ENCODE peak calls at places on chromosomes 5 and 9, in six cellular contexts. E is CD4-positive, CD25-positive, alpha-beta regulatory T cell; Q is prostate gland; Y is iPS DF 6.9; B is GM23248; F is PC-9. L is an unnamed sample. For H3K9me3, the result is how much of the 10 kb centered on the place peaks cover.

GRCh38 chr9:108290839-108291585 is 564.8 kb downstream of the ACTL7B start:
- DNase-seq in E (no peak), Q (peak), Y (no peak), B (peak), F (no peak), L (no peak)

GRCh38 chr9:8917978-8918739 is 1118.6 kb upstream of the DMAC1 start:
- DNase-seq in E (no peak), Q (no peak), Y (no peak), B (no peak), F (no peak), L (no peak)

GRCh38 chr5:150034677-150035076 is 34.1 kb downstream of the HMGXB3 start:
- DNase-seq in E (no peak), Q (no peak), Y (no peak), B (peak), F (no peak), L (peak)

GRCh38 chr5:74935752-74936091 is 69.5 kb upstream of the FAM169A start:
- DNase-seq in E (no peak), Q (no peak), Y (no peak), B (no peak), F (no peak), L (no peak)

GRCh38 chr5:39399135-39400036 is 25.4 kb downstream of the DAB2 start:
- DNase-seq in E (no peak), Q (no peak), Y (no peak), B (peak), F (peak), L (peak)

GRCh38 chr9:35945341-35946018 is 12.5 kb downstream of the OR2S2 start:
- DNase-seq in E (peak), Q (peak), Y (peak), B (peak), F (no peak), L (peak)

GRCh38 chr5:997711-998110 is 10.9 kb upstream of the NKD2 start:
- DNase-seq in E (no peak), Q (no peak), Y (no peak), B (no peak), F (no peak), L (no peak)

GRCh38 chr5:62561896-62562295 is 16.7 kb upstream of the LRRC70 start:
- DNase-seq in E (no peak), Q (no peak), Y (no peak), B (no peak), F (no peak), L (no peak)

GRCh38 chr5:66477591-66477990 is 118.6 kb upstream of the MAST4 start:
- DNase-seq in E (no peak), Q (no peak), Y (no peak), B (no peak), F (no peak), L (no peak)

GRCh38 chr9:114316605-114317230 is 6.2 kb upstream of the ORM1 start:
- DNase-seq in E (no peak), Q (no peak), Y (no peak), B (no peak), F (no peak), L (peak)

GRCh38 chr5:167793700-167794099 is 497.7 kb upstream of the WWC1 start:
- DNase-seq in E (no peak), Q (no peak), Y (no peak), B (no peak), F (no peak), L (no peak)

GRCh38 chr9:127981559-127982121 is 851 bp upstream of the EEIG1 start:
- DNase-seq in E (no peak), Q (no peak), Y (no peak), B (no peak), F (no peak), L (no peak)

GRCh38 chr5:57902035-57902434 is 419.4 kb upstream of the ACTBL2 start:
- DNase-seq in E (no peak), Q (no peak), Y (no peak), B (no peak), F (no peak), L (no peak)

GRCh38 chr5:36657563-36657995 is 51.2 kb downstream of the SLC1A3 start:
- DNase-seq in E (no peak), Q (peak), Y (no peak), B (peak), F (peak), L (peak)

GRCh38 chr9:12874395-12874794 is 99.6 kb downstream of the LURAP1L start:
- DNase-seq in E (no peak), Q (no peak), Y (no peak), B (no peak), F (no peak), L (no peak)

GRCh38 chr9:93589688-93590087 is 13.3 kb downstream of the PHF2 start:
- DNase-seq in E (no peak), Q (no peak), Y (no peak), B (peak), F (no peak), L (peak)

DNA sequence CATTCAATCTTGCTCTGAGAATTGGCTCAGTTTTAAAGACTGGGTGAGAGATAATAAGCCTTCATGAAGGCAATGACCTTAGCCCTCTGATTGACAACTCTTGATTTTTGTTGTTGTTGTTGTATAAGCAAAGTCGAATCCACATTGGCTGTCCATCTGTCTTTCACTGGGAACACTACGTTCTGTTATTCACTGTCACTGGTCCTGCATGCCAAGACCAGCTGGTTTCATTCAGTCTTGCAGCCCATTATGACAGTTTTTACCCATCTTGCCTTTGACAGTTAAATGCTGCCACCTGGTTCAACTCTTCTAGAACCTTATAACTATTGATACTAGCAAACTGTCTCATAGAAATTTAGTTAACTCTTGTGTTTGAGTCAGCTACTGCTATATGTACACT is 382.2 kb upstream of the CDH10 start:
- DNase-seq in E (no peak), Q (no peak), Y (no peak), B (no peak), F (no peak), L (no peak)
- H3K9me3 ChIP-seq in E (under half), Q (under half), Y (under half), B (under half), F (under half), L (under half)

DNA sequence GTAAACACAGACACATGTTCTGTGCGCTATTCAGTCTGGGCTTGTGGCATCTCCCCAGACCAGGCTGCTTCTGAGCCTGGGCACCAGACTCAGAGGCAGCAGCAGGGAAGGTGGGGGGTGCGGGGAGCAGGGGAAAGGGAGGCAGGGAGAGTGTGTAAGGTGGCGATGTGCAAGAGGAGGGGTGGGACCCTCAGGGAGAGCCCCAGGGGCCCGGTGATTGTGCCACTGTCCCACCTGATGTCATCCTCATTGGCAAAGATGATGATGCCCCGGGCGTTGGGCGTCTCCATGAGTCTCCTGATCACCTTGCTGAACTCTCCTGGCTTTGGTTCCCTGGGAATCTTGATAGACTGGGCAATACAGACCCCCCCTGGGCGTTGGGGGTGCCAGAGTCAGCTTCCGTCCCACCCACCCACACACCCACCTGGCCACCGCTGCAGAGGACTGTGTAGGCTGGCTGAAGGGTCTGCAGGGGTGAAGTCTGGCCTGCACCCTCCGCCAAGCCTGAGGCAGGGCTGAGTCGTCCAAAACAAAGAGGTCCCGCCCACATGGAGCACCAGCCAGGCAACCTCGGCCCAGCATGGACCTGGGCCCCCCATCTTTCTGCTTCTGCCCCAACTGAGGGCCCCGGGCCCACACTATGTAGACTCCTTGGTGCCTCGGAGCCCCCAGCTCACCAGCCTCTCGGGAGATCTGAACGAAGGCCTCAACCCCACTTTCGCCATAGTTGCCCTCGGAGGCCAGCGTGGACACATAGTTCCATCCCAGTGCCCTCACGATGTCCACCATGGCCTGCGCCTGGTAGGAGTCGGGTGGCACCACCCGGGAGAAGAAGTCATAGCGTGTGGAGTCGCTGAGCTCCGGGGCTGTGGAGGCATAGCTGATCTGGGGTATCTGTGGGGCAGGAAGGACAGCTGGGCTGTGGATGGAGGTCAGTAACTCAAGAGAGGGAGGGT is 3.7 kb downstream of the GRM6 start:
- DNase-seq in E (no peak), Q (no peak), Y (no peak), B (no peak), F (no peak), L (no peak)
- H3K9me3 ChIP-seq in E (under half), Q (under half), Y (under half), B (under half), F (under half), L (under half)

DNA sequence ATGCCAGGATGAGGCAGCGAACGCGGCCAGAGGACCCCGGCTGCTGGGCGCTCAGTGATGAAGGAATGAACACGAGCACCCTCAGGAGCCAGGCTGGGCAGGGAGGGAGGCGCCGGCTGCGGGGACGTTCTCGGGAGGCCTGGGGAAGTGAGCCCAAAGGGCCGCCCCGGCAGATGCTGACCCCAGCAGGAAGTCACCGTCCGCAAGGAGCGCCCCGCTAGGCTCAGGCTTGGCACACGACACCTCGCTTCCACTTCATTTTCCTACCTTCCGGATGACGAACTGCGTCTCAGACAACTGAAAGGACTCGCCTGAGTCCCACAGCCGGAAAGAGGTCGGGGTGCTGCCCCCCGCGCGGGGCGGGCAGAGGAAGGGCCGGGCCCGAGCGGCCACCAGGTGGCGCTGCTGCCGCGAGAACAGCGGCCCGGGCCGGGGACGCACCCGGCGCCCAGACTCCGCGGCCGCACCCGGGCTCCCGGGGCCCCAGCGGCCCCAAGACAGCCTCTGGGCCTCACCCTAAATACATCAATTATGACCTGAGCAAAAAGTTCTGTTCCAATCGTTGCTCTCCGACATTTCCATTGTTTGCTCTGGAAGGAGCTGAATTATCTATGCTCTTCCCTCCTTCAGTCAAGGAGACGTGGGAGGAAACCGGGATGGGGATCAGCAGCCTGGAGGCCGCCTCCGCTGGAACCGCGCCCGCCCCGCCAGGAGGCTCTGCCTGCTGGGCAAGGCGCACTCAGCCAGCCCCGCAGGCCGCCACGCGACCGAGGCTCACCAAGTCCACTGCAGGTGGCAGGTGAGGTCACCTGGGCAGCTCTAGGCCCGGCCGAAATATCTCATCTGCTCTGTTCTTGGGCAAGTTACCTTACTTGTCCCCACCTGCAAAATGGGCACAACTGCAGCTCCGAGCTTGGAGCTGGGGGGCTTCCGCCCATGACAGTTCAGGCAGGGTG is 107.0 kb downstream of the ZNF354C start:
- DNase-seq in E (peak), Q (no peak), Y (peak), B (peak), F (no peak), L (peak)
- H3K9me3 ChIP-seq in E (under half), Q (under half), Y (under half), B (under half), F (under half), L (under half)

GRCh38 chr5:17833336-17833735 is 199.1 kb downstream of the TAF11L14 start:
- DNase-seq in E (no peak), Q (no peak), Y (no peak), B (no peak), F (no peak), L (peak)

GRCh38 chr5:17839848-17840247 is 205.6 kb downstream of the TAF11L14 start:
- DNase-seq in E (no peak), Q (no peak), Y (no peak), B (no peak), F (no peak), L (no peak)

GRCh38 chr5:17837757-17838156 is 203.5 kb downstream of the TAF11L14 start:
- DNase-seq in E (no peak), Q (no peak), Y (no peak), B (no peak), F (no peak), L (no peak)

GRCh38 chr5:17838506-17838905 is 204.2 kb downstream of the TAF11L14 start:
- DNase-seq in E (no peak), Q (no peak), Y (no peak), B (no peak), F (no peak), L (no peak)
- H3K9me3 ChIP-seq in E (under half), Q (under half), Y (under half), B (under half), F (under half), L (under half)

DNA sequence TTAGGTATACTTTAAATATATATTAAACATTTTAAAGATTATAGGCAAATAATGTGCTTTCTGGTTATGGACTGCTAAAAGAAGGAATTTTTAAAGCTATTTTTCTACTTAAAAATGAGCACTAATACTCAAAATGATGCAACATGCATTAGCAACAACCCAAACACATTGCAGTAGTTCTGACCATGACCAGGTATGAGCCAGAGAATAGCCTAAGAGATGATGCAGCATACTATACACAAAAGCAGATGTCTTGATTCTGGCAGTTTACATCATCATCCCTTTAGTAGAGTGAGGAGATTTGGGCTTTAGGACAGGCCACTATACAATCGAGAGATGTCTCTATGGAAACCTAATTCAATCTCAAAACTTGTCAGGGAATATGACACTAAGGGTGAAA is 307.1 kb downstream of the PRR16 start:
- DNase-seq in E (no peak), Q (no peak), Y (no peak), B (peak), F (no peak), L (no peak)
- H3K9me3 ChIP-seq in E (under half), Q (under half), Y (under half), B (under half), F (under half), L (under half)

L was measured in astrocyte.